ENCODE peak calls at places on chromosomes 13 and 19, in nine cellular contexts. H, D, G, I, Y, K, B, M and O are unnamed samples.

GRCh38 chr13:40452741-40453665 is 213.4 kb downstream of the FOXO1 start:
- DNase-seq in Y (no peak), K (no peak), I (no peak), B (no peak), G (no peak), H (no peak), D (no peak), M (peak), O (no peak)

GRCh38 chr19:29329460-29330134 is 116.6 kb upstream of the UQCRFS1 start:
- DNase-seq in D (no peak), B (no peak), Y (no peak), H (no peak), M (no peak), I (no peak), G (peak), K (no peak), O (peak)

GRCh38 chr13:36163303-36163702 is 32.1 kb upstream of the DCLK1 start:
- DNase-seq in M (no peak), Y (no peak), B (no peak), D (no peak), K (no peak), H (no peak), G (no peak), I (peak), O (no peak)

GRCh38 chr19:35011091-35011689 is 11.1 kb downstream of the GRAMD1A start:
- DNase-seq in B (no peak), M (no peak), I (no peak), G (no peak), Y (no peak), D (no peak), K (peak), H (no peak), O (no peak)

GRCh38 chr13:75264611-75265010 is 217.4 kb downstream of the TBC1D4 start:
- DNase-seq in M (no peak), H (no peak), D (no peak), I (no peak), K (no peak), B (no peak), Y (no peak), G (no peak), O (no peak)

GRCh38 chr19:44611812-44612295 is 1.5 kb upstream of the IGSF23 start:
- DNase-seq in K (no peak), H (no peak), I (no peak), Y (no peak), B (no peak), G (no peak), D (no peak), M (no peak), O (no peak)

GRCh38 chr19:53892981-53893325 is 11.0 kb downstream of the PRKCG start:
- DNase-seq in M (no peak), G (no peak), H (no peak), K (no peak), D (no peak), Y (peak), B (no peak), I (no peak), O (no peak)

GRCh38 chr13:57932071-57932470 is 300.5 kb downstream of the PCDH17 start:
- DNase-seq in H (no peak), K (no peak), Y (no peak), D (no peak), M (no peak), G (no peak), I (no peak), B (no peak), O (no peak)

GRCh38 chr19:6853868-6854267 is 33.5 kb upstream of the ADGRE1 start:
- DNase-seq in M (no peak), K (no peak), I (no peak), B (no peak), D (no peak), Y (no peak), G (no peak), H (no peak), O (no peak)

GRCh38 chr13:31862828-31863227 is 123.5 kb downstream of the RXFP2 start:
- DNase-seq in B (no peak), H (no peak), G (no peak), I (no peak), Y (no peak), K (no peak), M (no peak), D (no peak), O (no peak)

GRCh38 chr13:93753639-93754038 is 527.0 kb downstream of the GPC6 start:
- DNase-seq in I (no peak), D (no peak), H (no peak), M (no peak), Y (no peak), K (no peak), B (no peak), G (no peak), O (no peak)
- TF ChIP-seq CTCF in I (no peak), D (no peak), H (no peak), M (no peak), Y (no peak), K (no peak), B (no peak), G (no peak), O (no peak)

GRCh38 chr19:58519087-58519354 is 589 bp downstream of the ZBTB45 start:
- DNase-seq in B (peak), D (peak), G (peak), M (peak), H (peak), K (peak), I (peak), Y (peak), O (peak)
- TF ChIP-seq CTCF in B (no peak), D (peak), G (peak), M (peak), H (no peak), K (peak), I (peak), Y (no peak), O (peak)

DNA sequence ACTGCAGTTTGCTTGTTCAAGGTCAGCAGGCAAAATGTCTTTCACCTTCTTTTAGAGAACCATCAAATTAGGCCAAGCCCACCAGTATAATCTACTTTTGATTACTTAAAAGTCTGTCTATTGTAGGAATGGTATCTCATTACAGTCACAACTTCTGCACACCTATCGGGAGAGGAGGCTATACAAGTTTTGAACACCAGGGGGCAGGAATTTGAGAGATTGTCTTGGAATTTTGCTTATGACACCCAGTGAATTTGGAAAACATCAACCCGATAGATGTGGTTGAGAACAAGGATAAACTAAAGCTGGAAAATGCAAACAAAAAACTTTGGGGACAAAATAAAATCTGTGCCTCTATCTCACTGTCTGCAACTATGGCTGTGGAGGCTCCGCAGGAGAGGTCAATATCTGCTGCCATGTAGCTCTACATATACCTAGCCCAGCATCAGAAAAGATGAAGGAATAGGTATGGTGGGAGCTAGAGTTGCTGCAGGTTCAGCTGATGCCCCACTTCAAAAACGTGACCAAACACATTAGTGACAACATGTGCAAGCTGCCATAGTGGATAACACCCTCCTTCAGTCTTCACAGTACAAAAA is 1299.2 kb upstream of the SPRY2 start:
- DNase-seq in M (no peak), I (no peak), K (no peak), Y (peak), H (no peak), G (no peak), D (no peak), B (no peak), O (peak)
- TF ChIP-seq CTCF in M (peak), I (peak), K (no peak), Y (peak), H (no peak), G (peak), D (no peak), B (no peak), O (peak)

GRCh38 chr13:95707442-95708389 is 30.8 kb downstream of the DNAJC3 start:
- DNase-seq in K (no peak), B (no peak), H (no peak), D (no peak), G (no peak), Y (no peak), I (no peak), M (no peak), O (no peak)

GRCh38 chr13:95708390-95708774 is 31.4 kb downstream of the DNAJC3 start:
- DNase-seq in I (no peak), Y (no peak), K (no peak), M (no peak), G (no peak), H (no peak), D (no peak), B (no peak), O (no peak)

GRCh38 chr13:95707035-95707434 is 30.1 kb downstream of the DNAJC3 start:
- DNase-seq in G (no peak), K (no peak), Y (no peak), M (no peak), B (no peak), H (no peak), D (no peak), I (no peak), O (no peak)

GRCh38 chr13:95706356-95706755 is 29.4 kb downstream of the DNAJC3 start:
- DNase-seq in K (no peak), M (no peak), H (no peak), D (no peak), B (no peak), G (no peak), I (no peak), Y (no peak), O (no peak)

DNA sequence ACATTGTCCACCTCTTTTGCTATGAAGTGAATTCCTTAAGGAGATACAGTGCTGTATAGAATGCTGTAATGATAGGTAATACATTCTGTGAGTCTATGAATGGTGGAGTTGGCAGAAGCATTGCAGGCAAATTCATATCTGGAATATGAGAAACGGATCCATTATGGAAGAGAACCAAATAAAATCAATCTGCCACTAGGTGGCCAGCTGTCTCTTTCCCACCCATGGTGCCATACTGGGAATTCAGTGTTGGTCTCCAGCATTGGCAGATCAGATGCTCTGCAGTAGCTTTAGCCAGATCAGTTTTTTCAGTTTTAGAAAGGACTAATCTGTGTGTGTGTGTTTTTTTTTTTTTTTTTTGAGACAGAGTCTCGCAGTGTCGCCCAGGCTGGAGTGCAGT is 27.6 kb downstream of the DNAJC3 start:
- DNase-seq in G (no peak), K (no peak), I (no peak), M (peak), B (no peak), D (no peak), H (no peak), Y (no peak), O (no peak)
- TF ChIP-seq CTCF in G (peak), K (no peak), I (peak), M (peak), B (no peak), D (no peak), H (no peak), Y (no peak), O (peak)

GRCh38 chr13:46164661-46165060 is 17.3 kb downstream of the LCP1 start:
- DNase-seq in I (no peak), M (no peak), Y (no peak), G (no peak), H (no peak), B (no peak), D (no peak), K (no peak), O (peak)

GRCh38 chr13:46158983-46159382 is 23.0 kb downstream of the LCP1 start:
- DNase-seq in Y (no peak), K (no peak), B (no peak), M (no peak), I (no peak), H (no peak), G (no peak), D (no peak), O (no peak)

GRCh38 chr13:46160065-46160464 is 21.9 kb downstream of the LCP1 start:
- DNase-seq in M (no peak), G (no peak), Y (no peak), K (no peak), I (no peak), H (no peak), B (no peak), D (no peak), O (no peak)

GRCh38 chr13:46158222-46158621 is 23.8 kb downstream of the LCP1 start:
- DNase-seq in D (no peak), G (no peak), M (no peak), Y (no peak), H (no peak), K (no peak), I (no peak), B (no peak), O (peak)

DNA sequence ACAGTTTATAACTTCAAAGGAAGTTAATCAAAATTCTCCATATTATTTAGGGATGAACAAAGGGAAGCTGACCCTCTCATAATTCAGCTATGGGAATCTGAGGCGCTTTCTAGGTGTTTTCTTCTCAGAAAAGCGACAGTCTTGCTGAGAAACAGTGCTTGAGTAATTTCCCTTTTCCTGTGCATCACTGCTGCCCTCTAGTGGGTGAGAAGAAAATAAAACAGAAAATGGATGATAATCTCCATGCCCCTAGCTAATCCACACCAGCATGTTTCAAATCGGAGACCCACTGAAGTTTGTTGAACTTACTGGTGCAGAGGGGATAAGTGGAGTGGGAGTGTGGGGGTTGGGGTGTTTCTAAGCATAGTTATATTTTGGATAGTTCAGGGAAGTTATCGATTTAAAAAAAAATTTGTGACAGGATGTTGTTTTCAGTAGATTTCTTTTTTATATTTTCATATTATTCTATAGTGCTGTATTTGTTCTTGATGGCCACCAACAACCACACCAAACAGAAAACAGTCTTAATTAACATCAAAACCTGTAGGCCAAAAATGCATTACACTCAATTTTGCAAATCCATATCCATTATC is 21.4 kb downstream of the LCP1 start:
- DNase-seq in M (peak), K (no peak), G (no peak), H (no peak), Y (no peak), B (no peak), I (peak), D (no peak), O (no peak)
- TF ChIP-seq CTCF in M (peak), K (peak), G (peak), H (peak), Y (peak), B (peak), I (peak), D (peak), O (peak)

DNA sequence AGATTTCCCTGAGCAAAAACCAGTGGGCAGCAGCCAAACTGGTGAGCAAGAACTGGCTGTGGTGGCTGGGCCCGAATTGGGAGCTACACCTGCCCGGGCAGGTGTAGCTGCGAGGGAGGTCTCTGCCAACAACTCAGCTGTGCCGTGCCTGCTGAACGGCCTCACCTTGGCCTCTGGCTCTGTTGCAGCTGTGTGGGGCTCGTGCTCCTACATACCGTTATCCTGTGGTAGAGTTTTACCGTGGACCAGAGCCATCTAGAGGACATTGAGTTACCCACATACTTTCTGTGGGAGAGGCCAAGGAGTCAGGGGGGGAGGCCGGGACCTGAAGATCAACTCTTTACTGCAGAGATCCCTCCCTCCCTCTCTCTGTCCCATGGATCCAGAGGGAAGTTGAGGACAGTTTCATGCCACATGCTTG is 113.2 kb downstream of the TM9SF2 start:
- DNase-seq in M (no peak), G (no peak), K (no peak), I (peak), H (no peak), Y (no peak), B (peak), D (no peak), O (no peak)
- TF ChIP-seq CTCF in M (peak), G (peak), K (no peak), I (peak), H (no peak), Y (no peak), B (no peak), D (no peak), O (no peak)